ENCODE peak calls at places on chromosomes 5 and 9, in seven cellular contexts. M, I, V, L, Q, O and P are unnamed samples.

GRCh38 chr9:121699271-121700164 is 48.1 kb downstream of the DAB2IP start:
- DNase-seq in M (no peak), I (no peak), V (peak; percentile 79), L (peak; percentile 78), Q (peak; percentile 65), O (peak; percentile 85), P (peak; percentile 71)

GRCh38 chr5:96259211-96259772 is 173.8 kb downstream of the PCSK1 start:
- DNase-seq in M (peak; percentile 8), I (no peak), V (no peak), L (no peak), Q (no peak), O (no peak), P (no peak)

GRCh38 chr9:96813607-96814006 is 35.7 kb upstream of the ZNF510 start:
- DNase-seq in M (no peak), I (no peak), V (no peak), L (no peak), Q (no peak), O (no peak), P (no peak)

GRCh38 chr9:37144762-37145161 is 24.4 kb downstream of the ZCCHC7 start:
- DNase-seq in M (peak; percentile 82), I (no peak), V (no peak), L (no peak), Q (no peak), O (no peak), P (no peak)

GRCh38 chr5:14064841-14065240 is 78.3 kb upstream of the TRIO start:
- DNase-seq in M (no peak), I (no peak), V (no peak), L (no peak), Q (no peak), O (no peak), P (no peak)

GRCh38 chr5:105970919-105971318 is 1699.8 kb downstream of the EFNA5 start:
- DNase-seq in M (no peak), I (no peak), V (no peak), L (no peak), Q (no peak), O (no peak), P (no peak)

GRCh38 chr5:73437126-73438047 is 11.2 kb downstream of the FOXD1 start:
- DNase-seq in M (no peak), I (peak; percentile 48), V (peak; percentile 59), L (peak; percentile 21), Q (peak; percentile 51), O (peak; percentile 91), P (no peak)

GRCh38 chr9:19967567-19968459 is 179.0 kb upstream of the SLC24A2 start:
- DNase-seq in M (no peak), I (no peak), V (no peak), L (no peak), Q (no peak), O (peak; percentile 63), P (no peak)

GRCh38 chr5:153402550-153402949 is 87.9 kb upstream of the GRIA1 start:
- DNase-seq in M (no peak), I (no peak), V (no peak), L (no peak), Q (no peak), O (no peak), P (no peak)

GRCh38 chr9:136925414-136926153 is 19.0 kb downstream of the FBXW5 start:
- DNase-seq in M (no peak), I (no peak), V (no peak), L (peak; percentile 67), Q (no peak), O (no peak), P (no peak)

GRCh38 chr9:134807726-134808125 is 72.9 kb upstream of the FCN2 start:
- DNase-seq in M (no peak), I (no peak), V (no peak), L (no peak), Q (no peak), O (no peak), P (no peak)

GRCh38 chr5:154236459-154237375 is 46.2 kb downstream of the GALNT10 start:
- DNase-seq in M (no peak), I (no peak), V (no peak), L (no peak), Q (no peak), O (no peak), P (no peak)

GRCh38 chr5:13866792-13867191 is 77.7 kb downstream of the DNAH5 start:
- DNase-seq in M (no peak), I (no peak), V (no peak), L (peak; percentile 21), Q (peak; percentile 29), O (peak; percentile 84), P (peak; percentile 29)

GRCh38 chr5:122779451-122779850 is 4.6 kb downstream of the SNX2 start:
- DNase-seq in M (no peak), I (no peak), V (no peak), L (no peak), Q (no peak), O (no peak), P (no peak)

GRCh38 chr5:154394328-154394727 is 51.5 kb upstream of the SAP30L start:
- DNase-seq in M (no peak), I (no peak), V (no peak), L (no peak), Q (peak; percentile 79), O (no peak), P (no peak)

GRCh38 chr9:136537896-136538598 is 7.8 kb downstream of the NOTCH1 start:
- DNase-seq in M (no peak), I (no peak), V (no peak), L (no peak), Q (no peak), O (no peak), P (no peak)

GRCh38 chr5:143045062-143045461 is 274.9 kb downstream of the ARHGAP26 start:
- DNase-seq in M (no peak), I (no peak), V (no peak), L (no peak), Q (no peak), O (no peak), P (no peak)

GRCh38 chr5:74762599-74762998 is 4.3 kb downstream of the GFM2 start:
- DNase-seq in M (no peak), I (peak; percentile 76), V (no peak), L (no peak), Q (no peak), O (no peak), P (no peak)
- H3K4me1 ChIP-seq in M (peaks cover 8% of the 10 kb centered on the region), I (peaks cover 19% of the 10 kb centered on the region), V (peaks cover 23% of the 10 kb centered on the region), L (peaks cover 16% of the 10 kb centered on the region), Q (peaks cover 18% of the 10 kb centered on the region), O (peaks cover 14% of the 10 kb centered on the region), P (peaks cover 12% of the 10 kb centered on the region)

GRCh38 chr9:131025953-131026858 is 17.2 kb downstream of the LAMC3 start:
- DNase-seq in M (no peak), I (no peak), V (peak; percentile 45), L (no peak), Q (no peak), O (peak; percentile 43), P (no peak)
- TF ChIP-seq CTCF in M (no peak), I (no peak), V (no peak), L (no peak), Q (no peak), O (no peak), P (no peak)

GRCh38 chr5:129078247-129078646 is 16.3 kb upstream of the ISOC1 start:
- DNase-seq in M (no peak), I (no peak), V (no peak), L (no peak), Q (no peak), O (no peak), P (no peak)
- H3K4me1 ChIP-seq in M (no peaks in the 10 kb centered on the region), I (no peaks in the 10 kb centered on the region), V (no peaks in the 10 kb centered on the region), L (no peaks in the 10 kb centered on the region), Q (no peaks in the 10 kb centered on the region), O (no peaks in the 10 kb centered on the region), P (no peaks in the 10 kb centered on the region)

DNA sequence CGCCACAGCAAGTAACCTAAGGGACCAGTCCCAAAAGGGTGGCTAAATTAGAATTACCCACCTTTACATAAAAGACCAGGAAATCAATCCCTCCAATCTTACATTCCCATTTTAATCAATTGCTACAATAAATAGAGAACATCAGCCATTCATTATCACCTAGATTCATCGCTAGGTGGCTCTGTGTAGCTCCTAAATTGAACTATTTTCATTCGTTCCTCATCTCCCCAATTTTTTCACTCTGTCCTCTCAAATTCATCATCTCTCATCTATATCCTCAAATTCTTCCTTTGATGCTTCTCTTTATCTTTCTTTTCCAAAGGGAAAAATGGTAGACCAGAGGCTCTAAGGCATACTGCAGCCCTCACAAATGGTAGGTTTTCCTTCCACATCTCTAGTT is 108.2 kb upstream of the TNC start:
- DNase-seq in M (no peak), I (peak; percentile 12), V (no peak), L (no peak), Q (no peak), O (no peak), P (no peak)
- TF ChIP-seq CTCF in M (no peak), I (peak; percentile 43), V (no peak), L (no peak), Q (no peak), O (peak; percentile 52), P (no peak)